ENCODE peak calls at places on chromosomes 4 and X, in six cellular contexts. One of them, this sample, is unnamed.

GRCh38 chr4:187632260-187633010 is 363.1 kb upstream of the ZFP42 start:
- DNase-seq in ACHN: no peak
- DNase-seq in hippocampal formation: no peak
- DNase-seq in mesenteric fat pad: no peak
- DNase-seq in activated naive CD4-positive, alpha-beta T cell treated with anti-CD3 and anti-CD28 coated beads for 36 hours: no peak
- DNase-seq in fibroblast of lung: peak
- DNase-seq in this sample: no peak

GRCh38 chr4:131566026-131566425 is 1583.1 kb upstream of the PCDH10 start:
- DNase-seq in activated naive CD4-positive, alpha-beta T cell treated with anti-CD3 and anti-CD28 coated beads for 36 hours: no peak
- DNase-seq in fibroblast of lung: peak
- DNase-seq in mesenteric fat pad: no peak
- DNase-seq in ACHN: no peak
- DNase-seq in hippocampal formation: no peak
- DNase-seq in this sample: no peak

GRCh38 chr4:11503166-11503565 is 74.5 kb upstream of the HS3ST1 start:
- DNase-seq in fibroblast of lung: no peak
- DNase-seq in mesenteric fat pad: no peak
- DNase-seq in hippocampal formation: no peak
- DNase-seq in activated naive CD4-positive, alpha-beta T cell treated with anti-CD3 and anti-CD28 coated beads for 36 hours: no peak
- DNase-seq in ACHN: no peak
- DNase-seq in this sample: no peak

GRCh38 chr4:177302371-177303100 is 7.1 kb upstream of the NEIL3 start:
- DNase-seq in activated naive CD4-positive, alpha-beta T cell treated with anti-CD3 and anti-CD28 coated beads for 36 hours: no peak
- DNase-seq in ACHN: no peak
- DNase-seq in fibroblast of lung: peak
- DNase-seq in hippocampal formation: no peak
- DNase-seq in mesenteric fat pad: no peak
- DNase-seq in this sample: no peak

GRCh38 chr4:149426461-149426860 is 389.2 kb downstream of the IQCM start:
- DNase-seq in fibroblast of lung: peak
- DNase-seq in hippocampal formation: no peak
- DNase-seq in activated naive CD4-positive, alpha-beta T cell treated with anti-CD3 and anti-CD28 coated beads for 36 hours: no peak
- DNase-seq in mesenteric fat pad: no peak
- DNase-seq in ACHN: no peak
- DNase-seq in this sample: no peak

GRCh38 chr4:70734971-70735370 is 13.2 kb downstream of the RUFY3 start:
- DNase-seq in mesenteric fat pad: no peak
- DNase-seq in ACHN: no peak
- DNase-seq in activated naive CD4-positive, alpha-beta T cell treated with anti-CD3 and anti-CD28 coated beads for 36 hours: no peak
- DNase-seq in hippocampal formation: no peak
- DNase-seq in fibroblast of lung: no peak
- DNase-seq in this sample: no peak

GRCh38 chrX:150704030-150704613 is 10.9 kb downstream of the MTMR1 start:
- DNase-seq in hippocampal formation: no peak
- DNase-seq in activated naive CD4-positive, alpha-beta T cell treated with anti-CD3 and anti-CD28 coated beads for 36 hours: peak
- DNase-seq in ACHN: no peak
- DNase-seq in fibroblast of lung: peak
- DNase-seq in mesenteric fat pad: no peak
- DNase-seq in this sample: no peak

GRCh38 chr4:109729563-109730293 is at the start of gene PLA2G12A:
- DNase-seq in hippocampal formation: peak
- DNase-seq in activated naive CD4-positive, alpha-beta T cell treated with anti-CD3 and anti-CD28 coated beads for 36 hours: peak
- DNase-seq in mesenteric fat pad: peak
- DNase-seq in fibroblast of lung: peak
- DNase-seq in ACHN: peak
- DNase-seq in this sample: no peak

GRCh38 chr4:152154433-152154832 is 381.5 kb downstream of the FBXW7 start:
- DNase-seq in ACHN: no peak
- DNase-seq in activated naive CD4-positive, alpha-beta T cell treated with anti-CD3 and anti-CD28 coated beads for 36 hours: no peak
- DNase-seq in fibroblast of lung: no peak
- DNase-seq in hippocampal formation: no peak
- DNase-seq in mesenteric fat pad: no peak
- DNase-seq in this sample: no peak

GRCh38 chr4:166279261-166279660 is 406.2 kb downstream of the TLL1 start:
- DNase-seq in activated naive CD4-positive, alpha-beta T cell treated with anti-CD3 and anti-CD28 coated beads for 36 hours: no peak
- DNase-seq in mesenteric fat pad: no peak
- DNase-seq in ACHN: no peak
- DNase-seq in hippocampal formation: no peak
- DNase-seq in fibroblast of lung: no peak
- DNase-seq in this sample: no peak

GRCh38 chrX:105845661-105846060 is 23.3 kb downstream of the NRK start:
- DNase-seq in fibroblast of lung: no peak
- DNase-seq in hippocampal formation: no peak
- DNase-seq in ACHN: no peak
- DNase-seq in activated naive CD4-positive, alpha-beta T cell treated with anti-CD3 and anti-CD28 coated beads for 36 hours: no peak
- DNase-seq in mesenteric fat pad: no peak
- DNase-seq in this sample: no peak

GRCh38 chr4:85500110-85500867 is 25.3 kb downstream of the ARHGAP24 start:
- DNase-seq in ACHN: no peak
- DNase-seq in activated naive CD4-positive, alpha-beta T cell treated with anti-CD3 and anti-CD28 coated beads for 36 hours: no peak
- DNase-seq in hippocampal formation: no peak
- DNase-seq in mesenteric fat pad: no peak
- DNase-seq in fibroblast of lung: no peak
- DNase-seq in this sample: no peak

GRCh38 chrX:68146054-68146453 is 287.2 kb downstream of the OPHN1 start:
- DNase-seq in ACHN: peak
- DNase-seq in hippocampal formation: no peak
- DNase-seq in mesenteric fat pad: no peak
- DNase-seq in fibroblast of lung: peak
- DNase-seq in activated naive CD4-positive, alpha-beta T cell treated with anti-CD3 and anti-CD28 coated beads for 36 hours: no peak
- DNase-seq in this sample: no peak

GRCh38 chr4:114729339-114729738 is 130.7 kb downstream of the UGT8 start:
- DNase-seq in activated naive CD4-positive, alpha-beta T cell treated with anti-CD3 and anti-CD28 coated beads for 36 hours: no peak
- DNase-seq in hippocampal formation: no peak
- DNase-seq in fibroblast of lung: no peak
- DNase-seq in ACHN: no peak
- DNase-seq in mesenteric fat pad: no peak
- DNase-seq in this sample: no peak

GRCh38 chr4:187603093-187603395 is 392.5 kb upstream of the ZFP42 start:
- DNase-seq in fibroblast of lung: peak
- DNase-seq in mesenteric fat pad: no peak
- DNase-seq in ACHN: no peak
- DNase-seq in hippocampal formation: no peak
- DNase-seq in activated naive CD4-positive, alpha-beta T cell treated with anti-CD3 and anti-CD28 coated beads for 36 hours: no peak
- DNase-seq in this sample: no peak

GRCh38 chr4:5956285-5957021 is 61.8 kb downstream of the C4orf50 start:
- DNase-seq in activated naive CD4-positive, alpha-beta T cell treated with anti-CD3 and anti-CD28 coated beads for 36 hours: no peak
- DNase-seq in ACHN: no peak
- DNase-seq in mesenteric fat pad: peak
- DNase-seq in hippocampal formation: no peak
- DNase-seq in fibroblast of lung: no peak
- DNase-seq in this sample: no peak

GRCh38 chr4:112201915-112202505 is 29.6 kb upstream of the AP1AR start:
- DNase-seq in activated naive CD4-positive, alpha-beta T cell treated with anti-CD3 and anti-CD28 coated beads for 36 hours: no peak
- DNase-seq in mesenteric fat pad: no peak
- DNase-seq in fibroblast of lung: no peak
- DNase-seq in hippocampal formation: no peak
- DNase-seq in ACHN: no peak
- DNase-seq in this sample: no peak

GRCh38 chr4:138308421-138308820 is 66.3 kb upstream of the SLC7A11 start:
- DNase-seq in ACHN: no peak
- DNase-seq in hippocampal formation: no peak
- DNase-seq in fibroblast of lung: peak
- DNase-seq in activated naive CD4-positive, alpha-beta T cell treated with anti-CD3 and anti-CD28 coated beads for 36 hours: no peak
- DNase-seq in mesenteric fat pad: no peak
- DNase-seq in this sample: no peak

GRCh38 chr4:184826315-184827266 is 823 bp upstream of the ACSL1 start:
- DNase-seq in hippocampal formation: no peak
- DNase-seq in mesenteric fat pad: no peak
- DNase-seq in fibroblast of lung: peak
- DNase-seq in ACHN: peak
- DNase-seq in activated naive CD4-positive, alpha-beta T cell treated with anti-CD3 and anti-CD28 coated beads for 36 hours: peak
- DNase-seq in this sample: no peak

GRCh38 chrX:101708180-101708579 is 48.5 kb upstream of the ARMCX2 start:
- DNase-seq in activated naive CD4-positive, alpha-beta T cell treated with anti-CD3 and anti-CD28 coated beads for 36 hours: no peak
- DNase-seq in ACHN: no peak
- DNase-seq in mesenteric fat pad: no peak
- DNase-seq in fibroblast of lung: no peak
- DNase-seq in hippocampal formation: no peak
- DNase-seq in this sample: no peak

GRCh38 chr4:88646528-88647280 is 50.9 kb downstream of the NAP1L5 start:
- DNase-seq in fibroblast of lung: no peak
- DNase-seq in mesenteric fat pad: no peak
- DNase-seq in activated naive CD4-positive, alpha-beta T cell treated with anti-CD3 and anti-CD28 coated beads for 36 hours: no peak
- DNase-seq in hippocampal formation: no peak
- DNase-seq in ACHN: no peak
- DNase-seq in this sample: no peak

GRCh38 chrX:39261446-39262147 is 460.3 kb downstream of the MID1IP1 start:
- DNase-seq in fibroblast of lung: peak
- DNase-seq in ACHN: peak
- DNase-seq in activated naive CD4-positive, alpha-beta T cell treated with anti-CD3 and anti-CD28 coated beads for 36 hours: peak
- DNase-seq in mesenteric fat pad: no peak
- DNase-seq in hippocampal formation: no peak
- DNase-seq in this sample: no peak

GRCh38 chrX:114580336-114580735 is 3.5 kb upstream of the HTR2C start:
- DNase-seq in fibroblast of lung: no peak
- DNase-seq in mesenteric fat pad: no peak
- DNase-seq in activated naive CD4-positive, alpha-beta T cell treated with anti-CD3 and anti-CD28 coated beads for 36 hours: no peak
- DNase-seq in hippocampal formation: no peak
- DNase-seq in ACHN: no peak
- DNase-seq in this sample: no peak

GRCh38 chr4:80225628-80226027 is 28.3 kb downstream of the PRDM8 start:
- DNase-seq in mesenteric fat pad: no peak
- DNase-seq in fibroblast of lung: peak
- DNase-seq in hippocampal formation: no peak
- DNase-seq in activated naive CD4-positive, alpha-beta T cell treated with anti-CD3 and anti-CD28 coated beads for 36 hours: no peak
- DNase-seq in ACHN: no peak
- DNase-seq in this sample: no peak

GRCh38 chr4:74364649-74365491 is at the start of gene EREG:
- DNase-seq in mesenteric fat pad: no peak
- DNase-seq in ACHN: peak
- DNase-seq in fibroblast of lung: peak
- DNase-seq in hippocampal formation: no peak
- DNase-seq in activated naive CD4-positive, alpha-beta T cell treated with anti-CD3 and anti-CD28 coated beads for 36 hours: peak
- DNase-seq in this sample: no peak

GRCh38 chr4:20682853-20683252 is 17.4 kb upstream of the PACRGL start:
- DNase-seq in hippocampal formation: no peak
- DNase-seq in activated naive CD4-positive, alpha-beta T cell treated with anti-CD3 and anti-CD28 coated beads for 36 hours: no peak
- DNase-seq in mesenteric fat pad: no peak
- DNase-seq in fibroblast of lung: no peak
- DNase-seq in ACHN: no peak
- DNase-seq in this sample: no peak

GRCh38 chr4:152357206-152357605 is 178.7 kb downstream of the FBXW7 start:
- DNase-seq in mesenteric fat pad: no peak
- DNase-seq in activated naive CD4-positive, alpha-beta T cell treated with anti-CD3 and anti-CD28 coated beads for 36 hours: peak
- DNase-seq in hippocampal formation: no peak
- DNase-seq in fibroblast of lung: peak
- DNase-seq in ACHN: no peak
- DNase-seq in this sample: no peak

GRCh38 chr4:8737075-8737474 is 134.6 kb downstream of the HMX1 start:
- DNase-seq in hippocampal formation: no peak
- DNase-seq in ACHN: no peak
- DNase-seq in activated naive CD4-positive, alpha-beta T cell treated with anti-CD3 and anti-CD28 coated beads for 36 hours: no peak
- DNase-seq in fibroblast of lung: no peak
- DNase-seq in mesenteric fat pad: no peak
- DNase-seq in this sample: no peak

GRCh38 chr4:1487106-1487505 is 80.9 kb upstream of the NKX1-1 start:
- DNase-seq in ACHN: no peak
- DNase-seq in hippocampal formation: no peak
- DNase-seq in activated naive CD4-positive, alpha-beta T cell treated with anti-CD3 and anti-CD28 coated beads for 36 hours: no peak
- DNase-seq in mesenteric fat pad: no peak
- DNase-seq in fibroblast of lung: no peak
- DNase-seq in this sample: no peak